ENCODE peak calls at places on chromosomes 6 and 20, in four cellular contexts. K, T, J and S are unnamed samples.

GRCh38 chr20:37345339-37346231 is at the start of gene SRC:
- DNase-seq in K (peak; percentile 60), T (peak; percentile 82), J (peak; percentile 72), S (peak; percentile 81)

GRCh38 chr6:14165091-14165490 is 47.5 kb downstream of the CD83 start:
- DNase-seq in K (peak; percentile 71), T (no peak), J (no peak), S (no peak)

GRCh38 chr20:2705931-2706645 is 13.5 kb downstream of the EBF4 start:
- DNase-seq in K (no peak), T (no peak), J (peak; percentile 68), S (no peak)

GRCh38 chr6:6495851-6496250 is 92.7 kb upstream of the LY86 start:
- DNase-seq in K (no peak), T (no peak), J (no peak), S (no peak)

GRCh38 chr6:64293298-64293697 is 657.7 kb downstream of the PHF3 start:
- DNase-seq in K (peak; percentile 57), T (no peak), J (no peak), S (no peak)

GRCh38 chr6:44730771-44731391 is 343.4 kb downstream of the CDC5L start:
- DNase-seq in K (peak; percentile 66), T (no peak), J (no peak), S (peak; percentile 16)

GRCh38 chr6:96794980-96795379 is 42.3 kb downstream of the GPR63 start:
- DNase-seq in K (peak; percentile 40), T (no peak), J (no peak), S (no peak)

GRCh38 chr6:32151885-32152311 is at the start of gene PRRT1:
- DNase-seq in K (no peak), T (peak; percentile 51), J (no peak), S (peak; percentile 60)

GRCh38 chr20:36593347-36593746 is 12.2 kb upstream of the RAB5IF start:
- DNase-seq in K (no peak), T (no peak), J (no peak), S (no peak)

GRCh38 chr6:2900221-2900807 is 2.8 kb downstream of the SERPINB9 start:
- DNase-seq in K (no peak), T (no peak), J (peak; percentile 22), S (no peak)

GRCh38 chr6:22959571-22959970 is 390.2 kb downstream of the HDGFL1 start:
- DNase-seq in K (no peak), T (no peak), J (no peak), S (no peak)

GRCh38 chr6:64896939-64897338 is 810.1 kb downstream of the EYS start:
- DNase-seq in K (no peak), T (no peak), J (no peak), S (no peak)

GRCh38 chr6:136784910-136785746 is 7.1 kb downstream of the MAP3K5 start:
- DNase-seq in K (no peak), T (no peak), J (no peak), S (peak; percentile 13)

DNA sequence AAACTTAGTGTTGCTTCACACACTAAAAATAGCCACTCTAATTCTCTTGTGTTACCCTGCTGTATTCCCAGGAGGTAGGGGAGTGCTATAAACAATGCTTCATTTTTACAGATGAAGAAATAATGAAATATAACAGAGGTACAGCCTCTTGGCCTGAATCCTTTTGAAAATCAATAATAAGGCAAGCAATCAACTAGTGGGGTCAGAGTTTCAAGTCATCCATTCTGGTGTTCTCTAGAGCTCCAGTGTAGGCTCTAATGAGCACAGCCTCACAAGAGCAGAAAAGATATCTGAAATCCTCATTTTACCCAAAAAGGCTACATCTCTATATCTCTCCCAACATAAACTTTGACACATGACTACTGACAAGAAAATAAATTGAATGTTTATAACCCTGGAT is 10.8 kb downstream of the HIVEP2 start:
- DNase-seq in K (no peak), T (no peak), J (no peak), S (no peak)
- H3K56ac ChIP-seq in K (no peak overlapping the region), T (no peak overlapping the region), J (no peak overlapping the region), S (no peak overlapping the region)

GRCh38 chr6:167934426-167934864 is 63.0 kb upstream of the KIF25 start:
- DNase-seq in K (no peak), T (no peak), J (no peak), S (peak; percentile 35)
- H3K4me1 ChIP-seq in K (no peaks in the 10 kb centered on the region), T (no peaks in the 10 kb centered on the region), J (peaks cover 4% of the 10 kb centered on the region), S (peaks cover 3% of the 10 kb centered on the region)

GRCh38 chr6:138977646-138978167 is 10.3 kb downstream of the REPS1 start:
- DNase-seq in K (no peak), T (no peak), J (no peak), S (no peak)
- H3K56ac ChIP-seq in K (no peak overlapping the region), T (no peak overlapping the region), J (no peak overlapping the region), S (no peak overlapping the region)

GRCh38 chr6:73042892-73043291 is 182.4 kb downstream of the KHDC1L start:
- DNase-seq in K (no peak), T (no peak), J (no peak), S (no peak)

GRCh38 chr6:73045609-73046008 is 179.7 kb downstream of the KHDC1L start:
- DNase-seq in K (no peak), T (no peak), J (no peak), S (no peak)

GRCh38 chr6:73043446-73043845 is 181.8 kb downstream of the KHDC1L start:
- DNase-seq in K (no peak), T (no peak), J (no peak), S (no peak)

GRCh38 chr6:73036689-73037088 is 188.6 kb downstream of the KHDC1L start:
- DNase-seq in K (no peak), T (no peak), J (no peak), S (no peak)

GRCh38 chr6:73041051-73041450 is 184.2 kb downstream of the KHDC1L start:
- DNase-seq in K (no peak), T (no peak), J (no peak), S (no peak)
- H3K4me1 ChIP-seq in K (no peaks in the 10 kb centered on the region), T (no peaks in the 10 kb centered on the region), J (no peaks in the 10 kb centered on the region), S (no peaks in the 10 kb centered on the region)

DNA sequence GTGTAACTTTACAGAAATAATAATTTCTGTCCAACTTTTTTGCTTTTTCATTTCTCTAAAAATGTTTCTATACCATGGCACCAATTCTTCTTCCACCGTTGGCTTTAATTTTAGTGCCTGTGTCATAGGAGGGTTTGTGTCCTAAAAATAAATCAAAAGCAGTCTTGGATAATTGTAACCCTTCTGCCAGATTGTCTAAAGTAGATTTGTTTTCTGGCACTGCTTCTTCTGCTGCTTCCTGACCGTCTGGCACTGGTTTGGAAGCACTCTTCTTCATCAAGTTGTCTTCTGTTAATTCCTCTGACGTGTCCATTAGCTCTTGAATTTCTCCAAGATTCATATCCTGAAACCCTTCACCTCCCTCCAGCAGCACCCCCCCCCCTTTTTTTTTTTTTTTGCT is 33.1 kb downstream of the SCAF8 start:
- DNase-seq in K (no peak), T (no peak), J (no peak), S (no peak)
- H3K56ac ChIP-seq in K (no peak overlapping the region), T (no peak overlapping the region), J (no peak overlapping the region), S (no peak overlapping the region)

GRCh38 chr6:15340775-15341174 is 94.9 kb downstream of the JARID2 start:
- DNase-seq in K (no peak), T (no peak), J (no peak), S (no peak)
- H3K4me1 ChIP-seq in K (peaks cover 13% of the 10 kb centered on the region), T (peaks cover 18% of the 10 kb centered on the region), J (peaks cover 22% of the 10 kb centered on the region), S (peaks cover 21% of the 10 kb centered on the region)

GRCh38 chr20:43919686-43920403 is 5.2 kb downstream of the TOX2 start:
- DNase-seq in K (no peak), T (no peak), J (no peak), S (no peak)
- H3K56ac ChIP-seq in K (no peak overlapping the region), T (no peak overlapping the region), J (no peak overlapping the region), S (no peak overlapping the region)

DNA sequence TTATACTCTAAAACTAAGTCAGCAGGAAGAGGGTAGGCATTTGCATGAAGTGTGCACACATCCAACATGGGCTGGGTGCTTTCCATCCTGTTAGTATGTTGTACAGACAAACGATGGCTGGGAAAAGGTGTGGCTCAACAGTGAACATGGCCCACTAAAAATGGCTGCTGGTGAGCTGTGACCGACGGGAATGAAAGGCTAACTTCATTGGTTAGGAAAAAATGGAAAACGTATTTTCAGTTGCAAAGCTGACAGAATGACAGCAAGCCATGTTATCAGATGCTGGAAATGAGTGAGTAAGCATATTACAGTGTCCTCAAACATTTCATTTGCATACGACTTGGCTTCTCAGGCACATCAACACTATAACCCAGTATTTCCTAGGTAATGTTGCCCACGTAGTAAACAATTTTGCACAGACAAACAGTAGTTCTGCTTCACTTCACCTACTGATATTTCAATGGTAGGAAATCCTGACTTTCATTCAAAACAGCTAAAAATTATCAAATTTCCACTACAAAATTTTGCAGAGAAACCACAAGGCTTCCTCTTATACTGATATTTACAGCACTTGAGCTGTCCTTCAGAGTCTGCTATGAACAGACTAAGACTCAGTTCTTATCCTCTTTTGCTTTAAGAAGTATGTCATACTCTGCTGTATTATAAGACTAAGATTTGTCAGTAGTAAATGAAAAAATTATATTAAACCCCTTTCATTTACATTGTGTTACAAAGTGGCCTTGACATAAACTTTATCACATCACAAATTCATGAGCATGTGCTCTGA is 98.9 kb downstream of the IRF4 start:
- DNase-seq in K (no peak), T (no peak), J (no peak), S (no peak)
- H3K4me1 ChIP-seq in K (no peaks in the 10 kb centered on the region), T (no peaks in the 10 kb centered on the region), J (no peaks in the 10 kb centered on the region), S (no peaks in the 10 kb centered on the region)

GRCh38 chr6:149433405-149433804 is 33.3 kb downstream of the SUMO4 start:
- DNase-seq in K (no peak), T (no peak), J (no peak), S (no peak)
- H3K56ac ChIP-seq in K (no peak overlapping the region), T (no peak overlapping the region), J (no peak overlapping the region), S (no peak overlapping the region)